ENCODE peak calls at places on chromosomes 4 and X, in six cellular contexts. T is GM13977, I is GM13976, L is left lung, H is MM.1S, V is GM06990. C is an unnamed sample.
A peak's percentile ranks its signal among the peaks of the same experiment; 100 is the strongest.

GRCh38 chr4:146675171-146675570 is 36.5 kb downstream of the POU4F2 start:
- DNase-seq in I (no peak), H (no peak), V (no peak), L (no peak), T (no peak), C (no peak)

GRCh38 chr4:175469519-175469918 is 342.5 kb downstream of the GPM6A start:
- DNase-seq in T (no peak), V (no peak), H (no peak), I (no peak), L (no peak), C (no peak)

GRCh38 chr4:80188801-80189458 is 8.4 kb upstream of the PRDM8 start:
- DNase-seq in I (no peak), H (no peak), V (no peak), T (peak; percentile 4), L (no peak), C (no peak)

GRCh38 chrX:19539665-19540064 is 24.4 kb upstream of the MAP3K15 start:
- DNase-seq in I (no peak), L (no peak), T (no peak), V (no peak), H (no peak), C (no peak)

GRCh38 chr4:67896421-67897065 is 12.7 kb upstream of the TMPRSS11D start:
- DNase-seq in L (no peak), H (no peak), I (no peak), V (no peak), T (no peak), C (no peak)

GRCh38 chrX:128807367-128807766 is 715.9 kb downstream of the SMARCA1 start:
- DNase-seq in V (no peak), H (no peak), L (no peak), I (no peak), T (no peak), C (no peak)

GRCh38 chr4:141020801-141021261 is 112.4 kb downstream of the RNF150 start:
- DNase-seq in I (no peak), V (no peak), L (no peak), H (no peak), T (no peak), C (no peak)

GRCh38 chrX:152637649-152638442 is at the start of gene GABRQ:
- DNase-seq in I (no peak), L (no peak), H (peak; percentile 67), T (no peak), V (no peak), C (no peak)

GRCh38 chrX:69503835-69504625 is at the start of gene NALF2:
- DNase-seq in V (peak; percentile 33), L (peak; percentile 46), H (peak; percentile 64), I (peak; percentile 50), T (peak; percentile 55), C (peak; percentile 31)

GRCh38 chr4:99047710-99048109 is 40.9 kb downstream of the ADH5 start:
- DNase-seq in I (no peak), H (no peak), L (no peak), V (no peak), T (no peak), C (no peak)

GRCh38 chr4:71415491-71415890 is 76.7 kb downstream of the SLC4A4 start:
- DNase-seq in L (no peak), T (no peak), I (no peak), H (no peak), V (no peak), C (no peak)

GRCh38 chr4:48904101-48904500 is 2.5 kb downstream of the OCIAD2 start:
- DNase-seq in I (no peak), V (no peak), H (peak; percentile 45), T (no peak), L (no peak), C (no peak)

GRCh38 chr4:74278490-74278889 is 29.8 kb upstream of the EPGN start:
- DNase-seq in I (no peak), L (no peak), T (no peak), H (no peak), V (no peak), C (no peak)

GRCh38 chr4:143282170-143282760 is 54.4 kb upstream of the GAB1 start:
- DNase-seq in T (no peak), H (no peak), V (no peak), L (no peak), I (no peak), C (no peak)

GRCh38 chrX:108426262-108426661 is 12.0 kb downstream of the COL4A6 start:
- DNase-seq in V (no peak), I (no peak), T (no peak), H (no peak), L (no peak), C (no peak)

GRCh38 chrX:113260474-113260873 is 419.8 kb upstream of the AMOT start:
- DNase-seq in L (no peak), I (no peak), H (peak; percentile 10), V (no peak), T (no peak), C (no peak)

GRCh38 chrX:747176-747575 is 116.6 kb downstream of the SHOX start:
- DNase-seq in H (no peak), I (no peak), V (no peak), L (no peak), T (no peak), C (no peak)

GRCh38 chr4:78414116-78414515 is 137.5 kb upstream of the ANXA3 start:
- DNase-seq in I (no peak), T (no peak), V (no peak), H (no peak), L (no peak), C (no peak)

GRCh38 chr4:183348706-183349659 is 26.8 kb upstream of the CLDN24 start:
- DNase-seq in H (no peak), I (no peak), L (no peak), T (no peak), V (no peak), C (no peak)

GRCh38 chr4:174401471-174402130 is 117.9 kb downstream of the CEP44 start:
- DNase-seq in V (no peak), I (no peak), T (no peak), L (no peak), H (no peak), C (no peak)

GRCh38 chr4:153247116-153247490 is 42.9 kb downstream of the TRIM2 start:
- DNase-seq in T (no peak), V (no peak), H (no peak), I (no peak), L (no peak), C (no peak)

GRCh38 chrX:111615227-111615626 is 65.7 kb upstream of the ALG13 start:
- DNase-seq in V (no peak), I (no peak), T (no peak), H (no peak), L (no peak), C (no peak)

GRCh38 chr4:156390599-156391296 is 437.1 kb upstream of the CTSO start:
- DNase-seq in L (no peak), H (no peak), I (no peak), T (no peak), V (no peak), C (no peak)

GRCh38 chr4:16603178-16603577 is 295.3 kb downstream of the LDB2 start:
- DNase-seq in V (no peak), T (no peak), H (no peak), L (no peak), I (no peak), C (no peak)

GRCh38 chr4:88690355-88690754 is 7.3 kb downstream of the NAP1L5 start:
- DNase-seq in H (no peak), T (no peak), V (no peak), I (no peak), L (no peak), C (no peak)

GRCh38 chr4:95544433-95545103 is 4.2 kb downstream of the UNC5C start:
- DNase-seq in T (no peak), L (no peak), I (no peak), H (no peak), V (no peak), C (no peak)

GRCh38 chr4:180363817-180364216 is 1879.4 kb upstream of the TENM3 start:
- DNase-seq in I (no peak), H (no peak), V (no peak), T (no peak), L (no peak), C (no peak)

GRCh38 chr4:185712350-185713024 is 99.5 kb downstream of the SORBS2 start:
- DNase-seq in L (no peak), T (no peak), V (no peak), I (no peak), H (no peak), C (no peak)

GRCh38 chrX:53223068-53223693 is 1.8 kb downstream of the KDM5C start:
- DNase-seq in T (no peak), H (no peak), L (peak; percentile 49), I (no peak), V (no peak), C (no peak)
- TF ChIP-seq CTCF in T (no peak), H (peak; percentile 9), L (no peak), I (no peak), V (no peak), C (no peak)

DNA sequence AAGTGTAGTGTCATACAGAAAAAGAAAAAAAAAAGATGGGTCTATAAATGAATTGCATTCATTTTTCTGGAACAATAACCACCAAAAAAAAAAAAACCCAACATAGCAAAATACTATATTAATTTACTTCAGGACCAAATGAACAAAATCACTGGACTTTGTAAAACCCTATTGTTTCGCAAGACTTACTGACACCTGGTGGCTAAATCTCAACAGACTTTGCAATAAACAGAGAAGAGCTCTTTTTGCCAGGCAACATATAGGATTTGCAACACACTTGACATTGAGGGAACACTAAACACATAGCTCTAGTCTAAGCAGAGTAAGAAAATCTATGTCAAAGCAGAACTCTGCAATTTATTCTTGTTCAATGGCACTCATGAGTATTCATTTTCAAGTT is 990.2 kb downstream of the STPG2 start:
- DNase-seq in V (no peak), T (no peak), H (peak; percentile 54), I (no peak), L (no peak), C (no peak)
- TF ChIP-seq CTCF in V (peak; percentile 4), T (peak; percentile 32), H (peak; percentile 37), I (no peak), L (no peak), C (no peak)

DNA sequence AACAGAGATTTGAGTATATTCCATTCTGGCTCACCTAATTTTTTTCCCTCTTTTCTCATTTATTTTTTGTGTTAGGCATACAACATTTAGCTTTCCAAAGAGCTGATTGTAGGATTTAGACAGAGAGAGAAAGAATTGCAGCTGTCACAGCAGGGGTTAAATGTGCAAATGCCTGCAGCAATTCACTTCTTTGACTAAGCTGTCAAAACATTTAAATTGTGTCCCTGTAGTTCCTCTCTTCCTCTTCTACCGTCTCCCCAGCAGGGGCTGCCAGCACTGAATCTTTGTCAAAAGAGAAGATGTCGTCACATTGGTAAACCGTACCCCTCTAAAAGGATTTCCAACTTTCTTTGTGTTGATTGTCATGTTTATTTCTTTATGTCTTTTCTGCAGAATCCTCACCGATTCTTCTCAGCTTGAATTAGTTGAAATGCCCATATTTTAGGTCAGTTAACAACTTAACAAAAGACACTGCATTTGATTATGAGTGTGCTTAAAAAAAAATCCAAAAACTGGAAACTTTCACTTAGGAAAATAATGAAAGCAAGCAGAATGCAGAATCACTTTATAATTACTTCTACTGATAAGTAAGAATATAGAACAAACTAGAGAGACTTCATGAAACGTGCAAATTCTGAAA is 111.1 kb upstream of the PTPN13 start:
- DNase-seq in I (no peak), V (no peak), L (no peak), T (peak; percentile 10), H (no peak), C (no peak)
- TF ChIP-seq CTCF in I (no peak), V (no peak), L (peak; percentile 19), T (no peak), H (no peak), C (no peak)

GRCh38 chr4:42768125-42768748 is 111.3 kb upstream of the ATP8A1 start:
- DNase-seq in V (no peak), I (no peak), L (no peak), T (no peak), H (no peak), C (no peak)
- TF ChIP-seq CTCF in V (peak; percentile 42), I (no peak), L (no peak), T (peak; percentile 41), H (peak; percentile 3), C (no peak)